ENCODE peak calls at places on chromosomes 12 and 14, in four cellular contexts. K is body of pancreas, U is colonic mucosa, O is psoas muscle. G is an unnamed sample.

GRCh38 chr14:55535521-55536207 is 44.3 kb upstream of the KTN1 start:
- DNase-seq in K (no peak), U (no peak), O (no peak), G (no peak)

GRCh38 chr14:36069535-36069900 is 107.0 kb downstream of the PTCSC3 start:
- DNase-seq in K (peak), U (no peak), O (no peak), G (no peak)

GRCh38 chr12:131076277-131076676 is 122.6 kb downstream of the ADGRD1 start:
- DNase-seq in K (no peak), U (no peak), O (no peak), G (no peak)

GRCh38 chr12:122996188-122996601 is 15.7 kb downstream of the ARL6IP4 start:
- DNase-seq in K (no peak), U (no peak), O (no peak), G (no peak)

GRCh38 chr12:5480218-5480952 is 48.5 kb downstream of the NTF3 start:
- DNase-seq in K (no peak), U (no peak), O (no peak), G (no peak)

GRCh38 chr14:99174081-99174851 is 97.7 kb downstream of the BCL11B start:
- DNase-seq in K (no peak), U (no peak), O (no peak), G (no peak)

GRCh38 chr12:19967486-19967885 is 400.9 kb upstream of the PDE3A start:
- DNase-seq in K (peak), U (no peak), O (no peak), G (no peak)

GRCh38 chr12:2311001-2311778 is 258.4 kb downstream of the CACNA1C start:
- DNase-seq in K (no peak), U (no peak), O (no peak), G (no peak)

GRCh38 chr12:80100566-80100965 is 1.2 kb downstream of the OTOGL start:
- DNase-seq in K (no peak), U (no peak), O (no peak), G (no peak)

GRCh38 chr14:51019089-51019488 is 74.8 kb upstream of the PYGL start:
- DNase-seq in K (no peak), U (no peak), O (no peak), G (no peak)

GRCh38 chr12:67625004-67625403 is 23.5 kb upstream of the DYRK2 start:
- DNase-seq in K (no peak), U (no peak), O (no peak), G (no peak)

GRCh38 chr12:19105468-19105867 is 24.1 kb upstream of the PLEKHA5 start:
- DNase-seq in K (no peak), U (no peak), O (no peak), G (no peak)

GRCh38 chr12:129404556-129404955 is 499.3 kb downstream of the TMEM132D start:
- DNase-seq in K (no peak), U (no peak), O (no peak), G (no peak)

GRCh38 chr14:31950760-31951637 is 126.1 kb upstream of the ARHGAP5 start:
- DNase-seq in K (no peak), U (peak), O (peak), G (peak)

GRCh38 chr14:33408291-33408690 is 469.6 kb downstream of the NPAS3 start:
- DNase-seq in K (no peak), U (no peak), O (no peak), G (no peak)

GRCh38 chr12:113154351-113154973 is 4.9 kb downstream of the CFAP73 start:
- DNase-seq in K (peak), U (no peak), O (no peak), G (no peak)
- H3K4me3 ChIP-seq in K (no peak), U (peak), O (no peak), G (peak)

DNA sequence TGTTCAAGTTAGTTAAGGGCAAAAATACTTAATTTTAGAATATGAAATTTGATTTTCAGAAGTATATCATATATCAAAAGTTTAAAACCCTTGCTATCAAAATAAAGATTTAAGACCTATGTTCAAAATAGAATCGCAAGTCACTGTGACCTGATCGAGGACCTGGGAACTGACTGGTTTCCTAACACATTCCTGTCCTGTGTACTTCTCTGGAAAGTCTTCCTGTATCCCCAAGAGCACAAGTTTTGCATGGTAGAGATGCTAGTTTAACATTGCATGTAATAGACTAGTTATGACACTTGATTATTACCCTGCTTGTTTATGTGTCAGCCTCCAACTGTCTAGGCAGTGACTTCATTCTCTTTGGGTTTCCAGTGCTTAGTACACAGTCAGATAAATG is 30.3 kb downstream of the BCAT1 start:
- DNase-seq in K (no peak), U (no peak), O (no peak), G (no peak)
- TF ChIP-seq CTCF in K (no peak), U (no peak), O (no peak), G (no peak)

GRCh38 chr14:34713681-34714319 is 593 bp downstream of the CFL2 start:
- DNase-seq in K (peak), U (peak), O (peak), G (peak)
- H3K4me3 ChIP-seq in K (peak), U (peak), O (peak), G (peak)

GRCh38 chr14:101478096-101478495 is 83.2 kb upstream of the DIO3 start:
- DNase-seq in K (peak), U (peak), O (no peak), G (no peak)
- TF ChIP-seq CTCF in K (no peak), U (no peak), O (no peak), G (no peak)

DNA sequence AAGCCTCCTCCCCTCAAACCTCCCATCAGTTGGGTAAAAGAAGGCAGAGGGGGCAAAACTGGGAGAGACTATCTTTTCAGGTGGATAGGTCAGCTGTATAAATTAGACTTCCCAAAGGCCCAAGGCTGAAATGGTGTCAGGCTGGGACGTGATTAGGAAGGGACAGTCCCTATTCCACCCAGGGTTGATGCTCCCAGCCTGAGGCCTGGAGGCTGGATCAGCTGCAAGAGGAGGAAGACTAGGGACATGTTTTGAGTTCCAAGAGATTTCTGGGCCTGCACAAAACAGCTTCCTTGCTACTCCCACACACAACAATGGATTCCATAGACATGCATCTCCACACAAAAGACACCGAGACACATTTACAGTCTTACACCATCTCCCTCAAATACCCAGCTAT is 3.5 kb downstream of the JPH4 start:
- DNase-seq in K (no peak), U (no peak), O (no peak), G (no peak)
- H3K4me3 ChIP-seq in K (no peak), U (no peak), O (no peak), G (no peak)

DNA sequence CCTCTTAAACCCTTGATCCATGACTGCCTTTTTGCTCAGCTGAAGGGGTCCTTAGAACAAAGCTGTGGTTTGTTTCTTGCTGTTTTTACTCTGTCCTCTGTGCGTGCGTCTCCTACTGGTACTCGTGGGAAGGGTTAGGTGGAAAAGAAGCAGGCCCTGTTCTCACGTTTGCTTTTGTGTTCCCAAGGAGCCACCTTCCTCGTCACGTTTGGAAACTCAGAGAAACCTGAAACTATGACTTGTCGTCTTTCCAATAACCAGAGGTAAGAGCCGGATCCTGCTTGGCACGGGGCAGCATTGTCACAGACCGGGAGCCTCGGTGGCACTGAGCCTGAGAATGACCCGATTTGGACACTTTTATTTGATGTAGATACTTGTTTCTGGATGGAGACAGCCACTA is 13.1 kb downstream of the ZFYVE21 start:
- DNase-seq in K (peak), U (no peak), O (peak), G (no peak)
- TF ChIP-seq CTCF in K (peak), U (no peak), O (no peak), G (no peak)

GRCh38 chr14:74401504-74402241 is 24.3 kb downstream of the SYNDIG1L start:
- DNase-seq in K (no peak), U (peak), O (peak), G (peak)
- H3K4me3 ChIP-seq in K (no peak), U (no peak), O (no peak), G (peak)

G was measured in left ventricle myocardium inferior.